ENCODE peak calls at places on chromosomes 1 and 21, in five cellular contexts. I is heart left ventricle; G is GM10248; S is activated T-helper 1 cell treated with anti-CD3 and anti-CD28 coated beads, Interleukin-2, amount 50 U/mL, for 16 hours; M is ovary. J is an unnamed sample.

GRCh38 chr1:197391303-197392226 is 123.5 kb downstream of the CRB1 start:
- DNase-seq in S (no peak), I (no peak), M (no peak), G (no peak), J (no peak)

GRCh38 chr21:26845066-26845749 is at the start of gene ADAMTS1:
- DNase-seq in G (no peak), S (no peak), M (peak; percentile 99), I (peak; percentile 95), J (no peak)

GRCh38 chr1:92749024-92749634 is 35.8 kb downstream of the EVI5 start:
- DNase-seq in G (peak; percentile 68), S (no peak), M (no peak), I (peak; percentile 16), J (no peak)

GRCh38 chr21:35648512-35648911 is 411.8 kb downstream of the SETD4 start:
- DNase-seq in G (no peak), S (no peak), I (no peak), M (no peak), J (no peak)

GRCh38 chr1:28518745-28519341 is 13.0 kb downstream of the RCC1 start:
- DNase-seq in G (peak; percentile 60), I (no peak), S (no peak), M (no peak), J (peak; percentile 57)

GRCh38 chr1:216914974-216915373 is 191.7 kb upstream of the ESRRG start:
- DNase-seq in G (no peak), S (no peak), M (no peak), I (no peak), J (no peak)

GRCh38 chr1:226019550-226019949 is 20.4 kb upstream of the SDE2 start:
- DNase-seq in G (no peak), M (no peak), I (no peak), S (no peak), J (no peak)

GRCh38 chr1:205749094-205749825 is 722 bp downstream of the NUCKS1 start:
- DNase-seq in M (peak; percentile 93), G (peak; percentile 97), I (peak; percentile 96), S (peak; percentile 82), J (peak; percentile 97)

GRCh38 chr1:226542623-226543103 is 5.9 kb upstream of the STUM start:
- DNase-seq in I (peak; percentile 64), G (no peak), S (no peak), M (no peak), J (no peak)

GRCh38 chr1:14804626-14805025 is 206.1 kb downstream of the KAZN start:
- DNase-seq in M (no peak), I (no peak), G (no peak), S (no peak), J (no peak)

GRCh38 chr1:39647247-39647646 is 7.8 kb upstream of the HEYL start:
- DNase-seq in G (no peak), I (no peak), S (no peak), M (no peak), J (no peak)

GRCh38 chr1:197994907-197995407 is 77.8 kb downstream of the LHX9 start:
- DNase-seq in I (no peak), M (no peak), S (no peak), G (no peak), J (no peak)